ENCODE peak calls at places on chromosomes 12 and 14, in six cellular contexts. Q is suprapubic skin, H is IMR-90, R is vagina, L is lower leg skin, T is esophagus squamous epithelium. B is an unnamed sample.
A peak's percentile ranks its signal among the peaks of the same experiment; 100 is the strongest.

GRCh38 chr12:65334534-65334933 is 56.1 kb downstream of the MSRB3 start:
- DNase-seq in Q (no peak), H (peak; percentile 32), R (no peak), L (no peak), T (no peak), B (no peak)

GRCh38 chr12:111298583-111299436 is 70.1 kb downstream of the PHETA1 start:
- DNase-seq in Q (no peak), H (peak; percentile 31), R (no peak), L (no peak), T (no peak), B (peak; percentile 74)

GRCh38 chr14:101707285-101707842 is 54.1 kb upstream of the PPP2R5C start:
- DNase-seq in Q (no peak), H (peak; percentile 81), R (no peak), L (peak; percentile 64), T (no peak), B (peak; percentile 61)

GRCh38 chr12:95582230-95583058 is 31.2 kb upstream of the USP44 start:
- DNase-seq in Q (no peak), H (peak; percentile 77), R (no peak), L (no peak), T (no peak), B (peak; percentile 10)

GRCh38 chr12:15404485-15404884 is 82.2 kb downstream of the PTPRO start:
- DNase-seq in Q (no peak), H (no peak), R (no peak), L (no peak), T (no peak), B (no peak)

GRCh38 chr14:79862045-79862444 is 349.3 kb downstream of the DIO2 start:
- DNase-seq in Q (no peak), H (no peak), R (no peak), L (no peak), T (no peak), B (no peak)

GRCh38 chr12:114984641-114985041 is 300.7 kb upstream of the TBX3 start:
- DNase-seq in Q (no peak), H (peak; percentile 34), R (no peak), L (no peak), T (no peak), B (no peak)

GRCh38 chr14:55071870-55072640 is 20.6 kb downstream of the MAPK1IP1L start:
- DNase-seq in Q (no peak), H (peak; percentile 94), R (no peak), L (no peak), T (no peak), B (peak; percentile 34)

GRCh38 chr12:80498059-80498728 is 54.2 kb downstream of the PTPRQ start:
- DNase-seq in Q (no peak), H (no peak), R (no peak), L (no peak), T (no peak), B (no peak)

GRCh38 chr14:89331398-89331797 is 85.6 kb downstream of the FOXN3 start:
- DNase-seq in Q (no peak), H (no peak), R (no peak), L (no peak), T (no peak), B (no peak)

GRCh38 chr12:10227648-10228047 is 15.0 kb downstream of the GABARAPL1 start:
- DNase-seq in Q (no peak), H (no peak), R (no peak), L (no peak), T (no peak), B (no peak)

GRCh38 chr12:50243507-50243906 is 39.8 kb downstream of the LIMA1 start:
- DNase-seq in Q (no peak), H (no peak), R (no peak), L (no peak), T (no peak), B (no peak)

GRCh38 chr12:108854453-108855283 is 2.7 kb downstream of the SSH1 start:
- DNase-seq in Q (no peak), H (peak; percentile 100), R (no peak), L (no peak), T (no peak), B (peak; percentile 79)

GRCh38 chr12:93638954-93639353 is 38.2 kb upstream of the CRADD start:
- DNase-seq in Q (no peak), H (no peak), R (no peak), L (no peak), T (no peak), B (no peak)

GRCh38 chr12:77947326-77947725 is 116.6 kb downstream of the NAV3 start:
- DNase-seq in Q (no peak), H (peak; percentile 83), R (no peak), L (no peak), T (no peak), B (no peak)

GRCh38 chr12:1234073-1234472 is 243.1 kb downstream of the ERC1 start:
- DNase-seq in Q (no peak), H (peak; percentile 49), R (no peak), L (no peak), T (no peak), B (no peak)

GRCh38 chr12:122366685-122367475 is 55.6 kb downstream of the CLIP1 start:
- DNase-seq in Q (no peak), H (peak; percentile 90), R (no peak), L (peak; percentile 55), T (no peak), B (peak; percentile 52)

GRCh38 chr12:113582521-113583218 is 111.0 kb upstream of the LHX5 start:
- DNase-seq in Q (no peak), H (no peak), R (no peak), L (no peak), T (no peak), B (no peak)

GRCh38 chr14:34254031-34254430 is 208.0 kb downstream of the SPTSSA start:
- DNase-seq in Q (no peak), H (no peak), R (no peak), L (no peak), T (no peak), B (no peak)

GRCh38 chr14:95481391-95482022 is 34.9 kb downstream of the SYNE3 start:
- DNase-seq in Q (no peak), H (no peak), R (no peak), L (no peak), T (no peak), B (no peak)

GRCh38 chr12:24997496-24997895 is 48.6 kb upstream of the BCAT1 start:
- DNase-seq in Q (no peak), H (no peak), R (no peak), L (no peak), T (no peak), B (no peak)

GRCh38 chr12:103858953-103859601 is 18.0 kb upstream of the NT5DC3 start:
- DNase-seq in Q (peak; percentile 82), H (peak; percentile 98), R (no peak), L (peak; percentile 78), T (no peak), B (peak; percentile 68)

GRCh38 chr12:61301817-61302216 is 958.4 kb upstream of the USP15 start:
- DNase-seq in Q (no peak), H (no peak), R (no peak), L (no peak), T (no peak), B (no peak)

GRCh38 chr14:104436741-104437701 is 142.5 kb upstream of the C14orf180 start:
- DNase-seq in Q (peak; percentile 42), H (no peak), R (peak; percentile 47), L (peak; percentile 10), T (no peak), B (no peak)

GRCh38 chr12:90970471-90970870 is 15.5 kb upstream of the CCER1 start:
- DNase-seq in Q (no peak), H (peak; percentile 12), R (no peak), L (no peak), T (no peak), B (no peak)

DNA sequence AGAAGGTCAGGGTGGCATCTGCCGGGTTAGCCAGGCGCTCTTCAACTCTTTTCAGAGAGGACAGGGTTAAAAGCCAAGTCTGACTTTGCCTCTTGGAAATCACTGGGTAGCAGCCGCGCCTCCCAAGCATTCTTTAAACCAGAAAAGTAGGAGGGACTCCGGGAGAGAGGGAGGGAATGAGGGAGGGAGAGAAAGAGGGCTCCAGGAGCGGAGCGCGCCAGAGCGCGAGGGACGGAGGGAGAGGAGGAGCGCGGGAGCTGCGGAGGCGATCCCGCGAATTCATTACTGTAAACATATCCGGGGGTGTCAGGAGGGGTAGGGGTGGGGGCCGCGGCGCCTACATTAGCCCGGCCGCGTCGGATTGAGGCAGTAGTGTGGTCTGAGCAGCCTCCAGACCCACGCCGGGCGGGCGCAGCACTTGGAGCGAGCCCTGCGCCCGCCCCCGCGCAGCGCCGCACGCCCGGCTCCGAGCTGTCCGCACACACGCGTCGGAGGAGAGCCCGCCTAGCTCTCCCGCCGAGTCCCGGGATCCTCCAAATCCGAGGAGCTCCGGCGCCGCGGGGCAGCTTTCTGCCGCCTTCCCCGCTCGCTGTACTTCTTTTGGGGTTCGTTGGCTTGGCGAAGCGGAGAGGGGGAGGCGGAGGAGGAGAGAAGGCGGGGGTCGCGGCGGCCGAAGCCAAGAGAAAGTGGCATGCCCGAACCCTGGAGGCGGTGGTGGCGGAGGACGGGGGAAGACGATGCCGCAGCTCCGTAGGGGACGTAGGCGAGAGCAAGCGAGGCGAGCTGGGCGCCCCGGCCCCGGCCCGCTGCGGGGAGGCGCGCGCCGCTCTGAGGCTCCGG is 3.3 kb downstream of the FLRT2 start:
- DNase-seq in Q (peak; percentile 76), H (peak; percentile 87), R (peak; percentile 92), L (peak; percentile 63), T (no peak), B (no peak)
- TF ChIP-seq POLR2A in Q (no peak), H (peak; percentile 73), R (peak; percentile 42), L (no peak), T (peak; percentile 43), B (peak; percentile 5)

GRCh38 chr14:50822501-50823042 is 8.4 kb downstream of the NIN start:
- DNase-seq in Q (no peak), H (no peak), R (no peak), L (no peak), T (no peak), B (no peak)
- TF ChIP-seq POLR2A in Q (no peak), H (no peak), R (no peak), L (no peak), T (no peak), B (no peak)

GRCh38 chr12:102120564-102120873 is 536 bp downstream of the PARPBP start:
- DNase-seq in Q (no peak), H (no peak), R (no peak), L (no peak), T (no peak), B (no peak)

GRCh38 chr12:102118874-102119273 is 1.0 kb downstream of the NUP37 start:
- DNase-seq in Q (no peak), H (peak; percentile 33), R (no peak), L (no peak), T (no peak), B (no peak)

GRCh38 chr12:102119674-102120563 is at the start of the genes NUP37 and PARPBP:
- DNase-seq in Q (peak; percentile 91), H (peak; percentile 81), R (no peak), L (peak; percentile 82), T (peak; percentile 45), B (peak; percentile 71)

GRCh38 chr12:102114212-102114611 is 5.7 kb downstream of the NUP37 start:
- DNase-seq in Q (no peak), H (no peak), R (no peak), L (no peak), T (no peak), B (no peak)

GRCh38 chr12:102116392-102116791 is 3.5 kb downstream of the NUP37 start:
- DNase-seq in Q (no peak), H (no peak), R (no peak), L (no peak), T (no peak), B (no peak)
- TF ChIP-seq POLR2A in Q (no peak), H (no peak), R (no peak), L (no peak), T (no peak), B (no peak)

GRCh38 chr12:46371718-46372130 is 849 bp downstream of the SLC38A2 start:
- DNase-seq in Q (peak; percentile 90), H (peak; percentile 44), R (no peak), L (peak; percentile 66), T (peak; percentile 50), B (no peak)
- TF ChIP-seq POLR2A in Q (no peak), H (peak; percentile 69), R (no peak), L (no peak), T (no peak), B (no peak)

B was measured in H54.